ENCODE peak calls at places on chromosomes 6 and 20, in four cellular contexts. R, N, A and T are unnamed samples.

GRCh38 chr6:16805190-16805860 is 44.1 kb upstream of the ATXN1 start:
- DNase-seq in R (peak; percentile 32), N (no peak), A (no peak), T (no peak)

GRCh38 chr6:95768539-95768938 is 191.2 kb downstream of the MANEA start:
- DNase-seq in R (no peak), N (no peak), A (no peak), T (no peak)

GRCh38 chr20:25061103-25061799 is 3.3 kb upstream of the ACSS1 start:
- DNase-seq in R (no peak), N (no peak), A (no peak), T (no peak)

GRCh38 chr6:13480631-13481501 is 6.5 kb downstream of the GFOD1 start:
- DNase-seq in R (no peak), N (no peak), A (no peak), T (no peak)

GRCh38 chr20:46289416-46289815 is 18.9 kb downstream of the CDH22 start:
- DNase-seq in R (no peak), N (no peak), A (no peak), T (no peak)

GRCh38 chr6:156935000-156935399 is 157.8 kb downstream of the ARID1B start:
- DNase-seq in R (no peak), N (no peak), A (no peak), T (no peak)

GRCh38 chr6:116561377-116562018 is 7.9 kb downstream of the CALHM4 start:
- DNase-seq in R (peak; percentile 60), N (no peak), A (peak; percentile 11), T (peak; percentile 88)

GRCh38 chr6:80674669-80675068 is 568.2 kb downstream of the BCKDHB start:
- DNase-seq in R (no peak), N (no peak), A (no peak), T (no peak)

GRCh38 chr6:137811121-137811911 is 55.7 kb upstream of the TNFAIP3 start:
- DNase-seq in R (no peak), N (peak; percentile 53), A (peak; percentile 69), T (no peak)

GRCh38 chr20:48921883-48922867 is 664 bp downstream of the ARFGEF2 start:
- DNase-seq in R (no peak), N (no peak), A (peak; percentile 29), T (no peak)

GRCh38 chr6:161370882-161371281 is 97.0 kb upstream of the AGPAT4 start:
- DNase-seq in R (peak; percentile 59), N (no peak), A (peak; percentile 40), T (no peak)

GRCh38 chr6:106870069-106870468 is 104.5 kb downstream of the CD24 start:
- DNase-seq in R (no peak), N (no peak), A (no peak), T (no peak)

GRCh38 chr6:138031417-138031816 is 75.8 kb downstream of the PERP start:
- DNase-seq in R (no peak), N (no peak), A (no peak), T (no peak)

GRCh38 chr6:11460001-11460668 is 77.4 kb upstream of the TMEM170B start:
- DNase-seq in R (no peak), N (no peak), A (no peak), T (no peak)

GRCh38 chr6:76837564-76837963 is 625.7 kb downstream of the HTR1B start:
- DNase-seq in R (no peak), N (no peak), A (no peak), T (no peak)

GRCh38 chr6:118893095-118893881 is 664 bp upstream of the ASF1A start:
- DNase-seq in R (peak; percentile 73), N (no peak), A (no peak), T (no peak)

GRCh38 chr20:24862606-24863005 is 86.5 kb upstream of the CST7 start:
- DNase-seq in R (peak; percentile 60), N (no peak), A (no peak), T (no peak)

GRCh38 chr20:49825521-49826033 is 12.9 kb downstream of the SLC9A8 start:
- DNase-seq in R (no peak), N (no peak), A (no peak), T (no peak)

GRCh38 chr6:96151707-96152106 is 135.9 kb downstream of the FUT9 start:
- DNase-seq in R (no peak), N (no peak), A (no peak), T (no peak)

GRCh38 chr20:23412026-23412425 is 9.3 kb downstream of the NAPB start:
- DNase-seq in R (no peak), N (no peak), A (no peak), T (no peak)

GRCh38 chr6:115969207-115969929 is 91.3 kb downstream of the FRK start:
- DNase-seq in R (no peak), N (no peak), A (no peak), T (no peak)

GRCh38 chr20:43915209-43916072 is 789 bp downstream of the TOX2 start:
- DNase-seq in R (peak; percentile 38), N (no peak), A (no peak), T (no peak)

GRCh38 chr6:54112171-54112650 is 968 bp downstream of the MLIP start:
- DNase-seq in R (no peak), N (no peak), A (no peak), T (no peak)

GRCh38 chr6:132961610-132962009 is 147.2 kb downstream of the RPS12 start:
- DNase-seq in R (no peak), N (no peak), A (no peak), T (no peak)